ENCODE peak calls at places on chromosomes 7 and 10, in five cellular contexts. J, H, E, X and S are unnamed samples.

GRCh38 chr7:18426564-18427226 is 68.9 kb upstream of the HDAC9 start:
- ATAC-seq in H (no peak), J (no peak), X (no peak), E (no peak), S (no peak)

GRCh38 chr10:119070395-119071165 is 10.0 kb downstream of the EIF3A start:
- ATAC-seq in X (no peak), H (no peak), J (no peak), E (no peak), S (no peak)

GRCh38 chr10:98619446-98619845 is 172.7 kb upstream of the HPS1 start:
- ATAC-seq in J (no peak), X (no peak), H (no peak), E (no peak), S (no peak)

GRCh38 chr7:36367561-36367889 is 22.1 kb upstream of the ANLN start:
- ATAC-seq in H (peak; percentile 57), E (no peak), X (no peak), J (no peak), S (peak; percentile 63)

GRCh38 chr10:53453196-53453595 is 680.6 kb upstream of the MBL2 start:
- ATAC-seq in X (no peak), E (peak; percentile 72), J (no peak), H (no peak), S (no peak)

GRCh38 chr10:44172883-44173557 is 211.9 kb downstream of the CXCL12 start:
- ATAC-seq in X (no peak), H (no peak), E (no peak), J (peak; percentile 79), S (no peak)

GRCh38 chr7:159211540-159212182 is 67.0 kb upstream of the VIPR2 start:
- ATAC-seq in H (peak; percentile 64), X (no peak), J (peak; percentile 80), E (no peak), S (peak; percentile 46)

GRCh38 chr10:24618401-24618800 is 105.3 kb downstream of the ARHGAP21 start:
- ATAC-seq in H (peak; percentile 32), E (no peak), J (no peak), X (no peak), S (no peak)

GRCh38 chr7:111329367-111330234 is 232.7 kb downstream of the IMMP2L start:
- ATAC-seq in J (no peak), E (no peak), H (no peak), X (no peak), S (no peak)

GRCh38 chr10:48700493-48700892 is 15.8 kb downstream of the WDFY4 start:
- ATAC-seq in X (no peak), E (no peak), H (no peak), J (no peak), S (no peak)

GRCh38 chr7:16416289-16417282 is 4.8 kb downstream of the CRPPA start:
- ATAC-seq in J (peak; percentile 46), X (no peak), H (no peak), E (no peak), S (no peak)

GRCh38 chr7:88329532-88330463 is 23.1 kb upstream of the STEAP4 start:
- ATAC-seq in J (no peak), E (no peak), H (no peak), X (no peak), S (no peak)

GRCh38 chr7:17168399-17168798 is 130.1 kb upstream of the AHR start:
- ATAC-seq in X (peak; percentile 59), J (no peak), E (no peak), H (no peak), S (no peak)

GRCh38 chr7:69114374-69114773 is 483.9 kb upstream of the AUTS2 start:
- ATAC-seq in H (no peak), X (no peak), J (no peak), E (no peak), S (no peak)

GRCh38 chr7:17546206-17546998 is 247.9 kb downstream of the AHR start:
- ATAC-seq in E (no peak), X (no peak), H (no peak), J (peak; percentile 62), S (peak; percentile 91)

GRCh38 chr10:89466599-89467035 is 52.2 kb downstream of the IFIT5 start:
- ATAC-seq in E (peak; percentile 91), H (no peak), X (peak; percentile 35), J (peak; percentile 59), S (no peak)

GRCh38 chr10:70193391-70193844 is 23.1 kb upstream of the SAR1A start:
- ATAC-seq in H (peak; percentile 57), E (no peak), J (peak; percentile 47), X (peak; percentile 15), S (peak; percentile 66)

GRCh38 chr7:150964593-150965111 is 13.5 kb downstream of the KCNH2 start:
- ATAC-seq in J (peak; percentile 56), H (peak; percentile 54), X (no peak), E (peak; percentile 75), S (no peak)

GRCh38 chr10:118809372-118809695 is 54.6 kb upstream of the CACUL1 start:
- ATAC-seq in J (no peak), E (no peak), H (no peak), X (no peak), S (no peak)

GRCh38 chr7:64656489-64656888 is 9.4 kb upstream of the ZNF107 start:
- ATAC-seq in H (no peak), J (no peak), X (no peak), E (no peak), S (no peak)

GRCh38 chr10:85147346-85148250 is 819.2 kb downstream of the CCSER2 start:
- ATAC-seq in H (no peak), X (no peak), E (no peak), J (no peak), S (no peak)

GRCh38 chr7:158543401-158543680 is 44.3 kb downstream of the PTPRN2 start:
- ATAC-seq in J (no peak), X (no peak), E (no peak), H (no peak), S (no peak)

GRCh38 chr10:101536800-101537199 is 51.3 kb downstream of the POLL start:
- ATAC-seq in H (no peak), E (no peak), J (no peak), X (peak; percentile 47), S (no peak)

GRCh38 chr7:76409537-76409936 is at the start of gene SSC4D:
- ATAC-seq in X (no peak), H (no peak), J (peak; percentile 86), E (peak; percentile 86), S (no peak)

GRCh38 chr7:27961255-27961654 is 219.3 kb downstream of the JAZF1 start:
- ATAC-seq in X (no peak), E (no peak), J (no peak), H (no peak), S (no peak)

GRCh38 chr10:89337493-89337892 is 9.7 kb downstream of the IFIT3 start:
- ATAC-seq in E (no peak), H (peak; percentile 80), X (no peak), J (no peak), S (no peak)

GRCh38 chr7:92056276-92056675 is 78.0 kb downstream of the CYP51A1 start:
- ATAC-seq in E (no peak), H (no peak), J (no peak), X (no peak), S (no peak)

GRCh38 chr7:148770004-148770403 is 71.3 kb downstream of the CUL1 start:
- ATAC-seq in X (no peak), E (no peak), H (no peak), J (no peak), S (no peak)

GRCh38 chr7:241513-241912 is 48.5 kb upstream of the FOXL3 start:
- ATAC-seq in X (no peak), J (no peak), H (no peak), E (no peak), S (no peak)

DNA sequence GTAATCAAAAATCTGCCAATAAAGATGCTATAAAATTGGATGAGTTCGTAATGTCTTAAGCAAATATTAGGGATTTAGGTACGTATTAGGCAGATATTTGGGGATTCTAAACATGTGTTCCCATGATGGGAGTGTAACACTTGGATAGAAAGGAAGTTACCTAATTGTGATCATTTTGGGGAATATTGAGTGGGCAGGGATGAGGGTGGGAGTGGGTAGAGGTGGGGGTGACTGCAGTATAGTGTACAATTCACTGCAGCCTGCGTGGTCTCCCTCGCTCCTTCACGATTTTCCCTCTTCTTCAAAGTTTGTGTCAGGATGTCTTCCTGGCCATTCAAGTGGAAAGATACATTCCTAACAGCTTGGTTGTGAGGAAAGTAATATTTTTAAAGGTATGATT is 1.3 kb upstream of the PRKG1 start:
- ATAC-seq in X (no peak), J (no peak), E (no peak), H (no peak), S (no peak)
- H3K4me3 ChIP-seq in X (no peak overlapping the region), J (no peak overlapping the region), E (no peak overlapping the region), H (peak overlapping the region; percentile 85), S (peak overlapping the region; percentile 75)

GRCh38 chr10:4050061-4050460 is 265.1 kb upstream of the KLF6 start:
- ATAC-seq in J (no peak), E (no peak), X (no peak), H (no peak), S (no peak)

GRCh38 chr10:4048245-4048864 is 263.3 kb upstream of the KLF6 start:
- ATAC-seq in H (no peak), J (no peak), X (no peak), E (no peak), S (no peak)

GRCh38 chr10:4053940-4054339 is 268.9 kb upstream of the KLF6 start:
- ATAC-seq in H (no peak), X (no peak), J (no peak), E (no peak), S (no peak)

GRCh38 chr10:4051408-4052151 is 266.6 kb upstream of the KLF6 start:
- ATAC-seq in J (no peak), H (no peak), X (no peak), E (no peak), S (peak; percentile 54)

DNA sequence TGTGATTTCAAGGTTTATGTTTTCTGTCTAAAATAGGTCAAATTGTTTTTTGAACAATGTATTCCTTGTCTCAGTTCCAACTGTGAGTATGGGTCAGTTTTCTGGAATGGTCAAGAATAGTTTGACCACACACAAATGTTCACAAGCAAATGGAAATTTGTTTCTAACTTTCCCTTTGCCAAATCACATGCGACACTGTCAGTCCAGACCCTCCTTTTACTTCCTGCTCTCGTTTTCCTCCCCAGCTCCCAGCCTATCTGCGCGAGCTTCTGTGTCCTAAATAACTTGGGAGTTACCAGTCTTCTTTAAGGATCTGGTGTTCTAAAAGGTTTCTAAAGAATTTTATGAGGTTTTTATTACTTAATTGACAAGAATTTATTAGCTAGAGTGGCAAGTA is 266.0 kb upstream of the KLF6 start:
- ATAC-seq in E (no peak), X (no peak), J (peak; percentile 75), H (peak; percentile 51), S (peak; percentile 85)
- H3K4me3 ChIP-seq in E (no peak overlapping the region), X (no peak overlapping the region), J (no peak overlapping the region), H (peak overlapping the region; percentile 48), S (peak overlapping the region; percentile 23)

GRCh38 chr7:157278791-157279678 is 57.8 kb upstream of the DNAJB6 start:
- ATAC-seq in X (no peak), E (peak; percentile 21), H (peak; percentile 32), J (peak; percentile 79), S (peak; percentile 48)
- H3K4me3 ChIP-seq in X (no peak overlapping the region), E (peak overlapping the region; percentile 37), H (peak overlapping the region; percentile 70), J (peak overlapping the region; percentile 40), S (peak overlapping the region; percentile 24)

DNA sequence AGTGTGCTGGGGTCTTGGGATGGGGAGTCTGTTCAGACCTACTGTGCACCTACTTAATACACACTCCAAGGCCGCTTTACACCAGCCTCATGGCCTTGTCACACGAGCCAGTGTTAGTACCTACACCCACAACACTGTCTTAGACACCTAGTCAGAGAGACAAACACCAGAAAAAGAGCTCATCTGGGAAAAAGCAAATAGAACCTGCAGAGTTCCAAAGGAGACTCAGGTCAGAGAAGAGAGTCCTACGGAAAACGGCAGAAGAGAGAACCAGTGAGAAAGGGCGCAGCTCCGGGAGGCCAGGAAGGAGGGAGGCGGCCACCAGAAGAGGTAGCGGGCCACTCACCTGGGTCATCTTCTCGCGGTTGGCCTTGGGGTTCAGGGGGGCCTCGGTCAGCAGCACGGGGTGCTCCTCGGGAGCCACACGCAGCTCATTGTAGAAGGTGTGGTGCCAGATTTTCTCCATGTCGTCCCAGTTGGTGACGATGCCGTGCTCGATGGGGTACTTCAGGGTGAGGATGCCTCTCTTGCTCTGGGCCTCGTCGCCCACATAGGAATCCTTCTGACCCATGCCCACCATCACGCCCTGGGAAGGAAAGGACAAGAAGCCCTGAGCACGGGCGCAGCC is 105.3 kb upstream of the TNRC18 start:
- ATAC-seq in J (no peak), H (no peak), X (no peak), E (no peak), S (no peak)
- H3K4me3 ChIP-seq in J (peak overlapping the region; percentile 90), H (peak overlapping the region; percentile 94), X (peak overlapping the region; percentile 65), E (peak overlapping the region; percentile 82), S (peak overlapping the region; percentile 78)